ENCODE peak calls at places on chromosomes 1 and 21, in six cellular contexts. G, E, S, D, P and V are unnamed samples.

GRCh38 chr1:187460093-187460492 is 631.3 kb downstream of the PLA2G4A start:
- DNase-seq in S (no peak), E (no peak), D (no peak), P (no peak), G (no peak), V (no peak)

GRCh38 chr1:7606096-7606495 is 165.0 kb upstream of the VAMP3 start:
- DNase-seq in G (no peak), E (no peak), D (no peak), S (no peak), P (no peak), V (no peak)

GRCh38 chr1:41751804-41752513 is 166.8 kb downstream of the HIVEP3 start:
- DNase-seq in S (peak), G (no peak), E (peak), D (no peak), P (no peak), V (peak)

GRCh38 chr1:22806584-22806983 is 95.9 kb downstream of the EPHB2 start:
- DNase-seq in S (no peak), E (no peak), D (no peak), P (no peak), G (no peak), V (no peak)

GRCh38 chr1:177227978-177228720 is 57.4 kb downstream of the BRINP2 start:
- DNase-seq in E (no peak), D (no peak), S (no peak), G (no peak), P (no peak), V (no peak)

GRCh38 chr1:12485231-12486172 is 132.5 kb downstream of the DHRS3 start:
- DNase-seq in E (no peak), P (no peak), G (peak), S (no peak), D (no peak), V (no peak)

GRCh38 chr1:183467687-183468086 is 4.6 kb upstream of the SMG7 start:
- DNase-seq in D (no peak), E (no peak), P (peak), G (no peak), S (no peak), V (no peak)

GRCh38 chr1:12544992-12545391 is 73.0 kb downstream of the DHRS3 start:
- DNase-seq in G (no peak), S (no peak), P (no peak), E (no peak), D (no peak), V (no peak)

GRCh38 chr1:2609271-2610035 is 22.9 kb downstream of the PRXL2B start:
- DNase-seq in P (no peak), D (no peak), E (no peak), G (no peak), S (no peak), V (no peak)

GRCh38 chr1:76073471-76073870 is 1.1 kb upstream of the ST6GALNAC3 start:
- DNase-seq in S (no peak), P (no peak), D (peak), E (peak), G (peak), V (no peak)

GRCh38 chr21:33543505-33544129 is 779 bp downstream of the SON start:
- DNase-seq in S (peak), P (no peak), G (no peak), D (no peak), E (peak), V (peak)

GRCh38 chr1:73813726-73814125 is 384.2 kb downstream of the LRRIQ3 start:
- DNase-seq in P (no peak), S (no peak), E (no peak), G (no peak), D (no peak), V (no peak)

GRCh38 chr1:182600036-182600713 is 4.0 kb downstream of the RGS16 start:
- DNase-seq in D (no peak), S (no peak), E (no peak), P (no peak), G (no peak), V (no peak)

GRCh38 chr1:61139324-61140055 is 57.1 kb downstream of the NFIA start:
- DNase-seq in G (peak), E (no peak), S (peak), D (no peak), P (peak), V (no peak)

GRCh38 chr1:196401454-196401838 is 206.8 kb downstream of the KCNT2 start:
- DNase-seq in G (no peak), D (no peak), P (no peak), E (no peak), S (no peak), V (no peak)

GRCh38 chr21:31530364-31530763 is 129.1 kb upstream of the SOD1 start:
- DNase-seq in S (no peak), P (no peak), G (no peak), E (no peak), D (no peak), V (no peak)

GRCh38 chr21:44505673-44506278 is 34.2 kb downstream of the KRTAP10-1 start:
- DNase-seq in D (no peak), E (no peak), S (no peak), G (no peak), P (no peak), V (no peak)

GRCh38 chr1:234955107-234955731 is 173.4 kb downstream of the TOMM20 start:
- DNase-seq in S (peak), D (no peak), G (peak), E (no peak), P (no peak), V (no peak)

GRCh38 chr1:244761279-244761678 is 74.2 kb upstream of the COX20 start:
- DNase-seq in S (no peak), G (no peak), E (no peak), P (no peak), D (no peak), V (no peak)

GRCh38 chr1:168348146-168348709 is 67.6 kb downstream of the TBX19 start:
- DNase-seq in E (peak), G (no peak), P (no peak), S (peak), D (no peak), V (no peak)

GRCh38 chr1:25525360-25525688 is 18.1 kb upstream of the LDLRAP1 start:
- DNase-seq in E (no peak), D (no peak), P (no peak), G (no peak), S (no peak), V (no peak)

GRCh38 chr1:145985502-145986439 is 10.6 kb downstream of the TXNIP start:
- DNase-seq in E (no peak), G (peak), S (peak), P (no peak), D (no peak), V (no peak)

GRCh38 chr1:235450886-235451457 is 53.3 kb downstream of the B3GALNT2 start:
- DNase-seq in S (no peak), E (no peak), G (no peak), P (no peak), D (no peak), V (no peak)

GRCh38 chr1:212712451-212713303 is 13.0 kb upstream of the BATF3 start:
- DNase-seq in G (peak), E (no peak), S (no peak), D (peak), P (no peak), V (no peak)

GRCh38 chr1:155970531-155971167 is 7.7 kb downstream of the ARHGEF2 start:
- DNase-seq in G (peak), D (no peak), S (peak), P (peak), E (peak), V (peak)

GRCh38 chr1:63274979-63275378 is 47.4 kb upstream of the FOXD3 start:
- DNase-seq in E (no peak), D (no peak), P (no peak), G (no peak), S (no peak), V (no peak)

GRCh38 chr1:229024528-229025119 is 246.3 kb upstream of the RAB4A start:
- DNase-seq in E (peak), G (peak), S (peak), D (peak), P (peak), V (no peak)

GRCh38 chr1:38489844-38490270 is 369.7 kb downstream of the RRAGC start:
- DNase-seq in E (peak), P (peak), D (no peak), G (no peak), S (peak), V (peak)

GRCh38 chr1:31224102-31224501 is 15.6 kb downstream of the NKAIN1 start:
- DNase-seq in S (no peak), D (no peak), E (no peak), G (no peak), P (no peak), V (no peak)

GRCh38 chr1:180974236-180974635 is 48.4 kb downstream of the STX6 start:
- DNase-seq in E (no peak), D (no peak), G (no peak), S (no peak), P (no peak), V (no peak)

GRCh38 chr1:42176902-42177519 is 12.5 kb upstream of the GUCA2A start:
- DNase-seq in S (peak), P (peak), D (no peak), G (peak), E (peak), V (peak)

GRCh38 chr1:26602378-26602959 is 72.9 kb downstream of the RPS6KA1 start:
- DNase-seq in D (no peak), E (peak), S (peak), G (peak), P (peak), V (peak)

GRCh38 chr1:34590211-34590623 is 164.6 kb upstream of the GJB5 start:
- DNase-seq in G (no peak), E (peak), D (no peak), S (no peak), P (peak), V (no peak)

GRCh38 chr1:111635324-111636009 is 15.9 kb downstream of the RAP1A start:
- DNase-seq in G (no peak), D (no peak), E (no peak), S (no peak), P (no peak), V (no peak)

GRCh38 chr1:198794498-198794897 is 155.7 kb downstream of the PTPRC start:
- DNase-seq in E (no peak), G (peak), D (no peak), S (no peak), P (peak), V (no peak)

GRCh38 chr1:31739281-31739853 is 24.8 kb downstream of the ADGRB2 start:
- DNase-seq in G (no peak), E (no peak), P (peak), S (no peak), D (no peak), V (no peak)